ENCODE peak calls at places on chromosome 21, in seven cellular contexts. One of them, this sample, is unnamed.

GRCh38 chr21:27534211-27534610 is 567.3 kb upstream of the ADAMTS5 start:
- DNase-seq in testis: no peak
- DNase-seq in kidney epithelial cell: no peak
- DNase-seq in body of pancreas: no peak
- DNase-seq in ovary: no peak
- DNase-seq in GM12865: no peak
- DNase-seq in AG10803: peak
- DNase-seq in this sample: no peak

GRCh38 chr21:27268290-27268689 is 301.4 kb upstream of the ADAMTS5 start:
- DNase-seq in GM12865: no peak
- DNase-seq in kidney epithelial cell: peak
- DNase-seq in body of pancreas: no peak
- DNase-seq in testis: no peak
- DNase-seq in ovary: no peak
- DNase-seq in AG10803: peak
- DNase-seq in this sample: peak

GRCh38 chr21:39803393-39803792 is 58.4 kb downstream of the IGSF5 start:
- DNase-seq in AG10803: no peak
- DNase-seq in kidney epithelial cell: no peak
- DNase-seq in GM12865: no peak
- DNase-seq in ovary: no peak
- DNase-seq in body of pancreas: no peak
- DNase-seq in testis: no peak
- DNase-seq in this sample: no peak

GRCh38 chr21:45889115-45889708 is 92.4 kb upstream of the COL6A1 start:
- DNase-seq in GM12865: no peak
- DNase-seq in testis: no peak
- DNase-seq in ovary: no peak
- DNase-seq in kidney epithelial cell: no peak
- DNase-seq in body of pancreas: no peak
- DNase-seq in AG10803: no peak
- DNase-seq in this sample: no peak

GRCh38 chr21:39882186-39882882 is 15.1 kb downstream of the PCP4 start:
- DNase-seq in AG10803: no peak
- DNase-seq in testis: no peak
- DNase-seq in GM12865: peak
- DNase-seq in body of pancreas: no peak
- DNase-seq in kidney epithelial cell: no peak
- DNase-seq in ovary: no peak
- DNase-seq in this sample: no peak

GRCh38 chr21:14771587-14771986 is 225.5 kb upstream of the SAMSN1 start:
- DNase-seq in body of pancreas: no peak
- DNase-seq in kidney epithelial cell: no peak
- DNase-seq in AG10803: no peak
- DNase-seq in GM12865: no peak
- DNase-seq in ovary: no peak
- DNase-seq in testis: no peak
- DNase-seq in this sample: no peak

GRCh38 chr21:37000381-37000780 is 6.1 kb upstream of the RIPPLY3 start:
- DNase-seq in GM12865: no peak
- DNase-seq in testis: no peak
- DNase-seq in AG10803: no peak
- DNase-seq in kidney epithelial cell: no peak
- DNase-seq in body of pancreas: no peak
- DNase-seq in ovary: no peak
- DNase-seq in this sample: no peak

GRCh38 chr21:46667735-46668380 is 32.4 kb downstream of the PRMT2 start:
- DNase-seq in kidney epithelial cell: no peak
- DNase-seq in AG10803: peak
- DNase-seq in body of pancreas: no peak
- DNase-seq in ovary: no peak
- DNase-seq in GM12865: peak
- DNase-seq in testis: no peak
- DNase-seq in this sample: no peak

GRCh38 chr21:37079211-37079824 is 6.3 kb downstream of the TTC3 start:
- DNase-seq in testis: no peak
- DNase-seq in body of pancreas: no peak
- DNase-seq in GM12865: peak
- DNase-seq in ovary: no peak
- DNase-seq in kidney epithelial cell: no peak
- DNase-seq in AG10803: no peak
- DNase-seq in this sample: no peak

GRCh38 chr21:17779486-17779885 is 39.7 kb downstream of the C21orf91 start:
- DNase-seq in AG10803: no peak
- DNase-seq in GM12865: no peak
- DNase-seq in ovary: no peak
- DNase-seq in kidney epithelial cell: no peak
- DNase-seq in testis: no peak
- DNase-seq in body of pancreas: no peak
- DNase-seq in this sample: no peak

DNA sequence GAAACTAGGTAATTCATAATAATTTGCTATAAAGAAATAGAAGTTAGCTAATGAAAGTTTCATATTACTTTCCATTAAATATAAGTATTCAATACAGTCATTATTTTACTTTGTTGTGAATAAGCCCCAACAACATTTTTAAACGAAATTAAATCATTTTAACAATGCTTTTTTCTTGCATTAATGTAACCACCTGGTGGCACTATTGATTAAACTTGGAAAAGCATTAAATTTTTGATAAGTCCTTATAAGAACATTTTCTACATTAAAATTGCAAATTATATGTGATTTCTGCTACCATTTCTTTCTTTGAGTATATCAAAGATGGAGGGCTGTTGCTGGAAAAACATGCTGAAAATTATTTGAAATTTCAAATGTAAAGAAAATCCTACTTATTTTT is 918.8 kb upstream of the TMPRSS15 start:
- DNase-seq in kidney epithelial cell: no peak
- DNase-seq in GM12865: no peak
- DNase-seq in AG10803: no peak
- DNase-seq in body of pancreas: no peak
- DNase-seq in testis: no peak
- DNase-seq in ovary: no peak
- DNase-seq in this sample: no peak
- TF ChIP-seq CTCF in kidney epithelial cell: peak
- TF ChIP-seq CTCF in GM12865: no peak
- TF ChIP-seq CTCF in AG10803: no peak
- TF ChIP-seq CTCF in body of pancreas: peak
- TF ChIP-seq CTCF in testis: no peak
- TF ChIP-seq CTCF in ovary: no peak
- TF ChIP-seq CTCF in this sample: no peak

GRCh38 chr21:38306833-38307232 is 50.0 kb downstream of the KCNJ15 start:
- DNase-seq in AG10803: peak
- DNase-seq in ovary: no peak
- DNase-seq in testis: no peak
- DNase-seq in body of pancreas: no peak
- DNase-seq in GM12865: no peak
- DNase-seq in kidney epithelial cell: no peak
- DNase-seq in this sample: peak
- H3K4me3 ChIP-seq in AG10803: no peak
- H3K4me3 ChIP-seq in ovary: no peak
- H3K4me3 ChIP-seq in testis: no peak
- H3K4me3 ChIP-seq in body of pancreas: no peak
- H3K4me3 ChIP-seq in GM12865: no peak
- H3K4me3 ChIP-seq in kidney epithelial cell: no peak
- H3K4me3 ChIP-seq in this sample: no peak

GRCh38 chr21:41612674-41613250 is 104.8 kb upstream of the TMPRSS2 start:
- DNase-seq in GM12865: no peak
- DNase-seq in kidney epithelial cell: no peak
- DNase-seq in body of pancreas: peak
- DNase-seq in ovary: peak
- DNase-seq in testis: peak
- DNase-seq in AG10803: peak
- DNase-seq in this sample: peak
- TF ChIP-seq CTCF in GM12865: peak
- TF ChIP-seq CTCF in kidney epithelial cell: peak
- TF ChIP-seq CTCF in body of pancreas: peak
- TF ChIP-seq CTCF in ovary: peak
- TF ChIP-seq CTCF in testis: peak
- TF ChIP-seq CTCF in AG10803: peak
- TF ChIP-seq CTCF in this sample: peak

DNA sequence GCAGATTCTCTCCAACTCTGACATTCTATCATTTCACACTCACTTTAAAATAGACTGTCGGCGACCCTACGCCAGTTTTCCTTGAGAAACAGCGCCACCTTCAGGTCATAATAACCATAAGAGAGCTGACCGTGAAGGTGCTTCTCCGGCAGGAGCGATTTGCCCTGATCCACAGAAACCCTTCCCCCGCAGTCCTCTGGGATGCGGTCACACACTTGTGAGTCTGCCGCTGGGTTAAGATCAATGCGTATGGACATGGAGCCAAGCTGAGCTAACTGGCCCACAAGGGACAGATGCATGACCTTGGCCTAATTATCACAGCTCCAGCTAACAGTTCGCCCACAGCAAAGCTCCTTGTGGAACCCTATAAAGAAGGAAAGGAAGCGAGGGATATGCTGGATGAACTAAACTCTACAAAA is 32.8 kb upstream of the IFNAR2 start:
- DNase-seq in AG10803: peak
- DNase-seq in kidney epithelial cell: peak
- DNase-seq in ovary: peak
- DNase-seq in body of pancreas: peak
- DNase-seq in testis: peak
- DNase-seq in GM12865: peak
- DNase-seq in this sample: no peak
- H3K4me3 ChIP-seq in AG10803: no peak
- H3K4me3 ChIP-seq in kidney epithelial cell: no peak
- H3K4me3 ChIP-seq in ovary: no peak
- H3K4me3 ChIP-seq in body of pancreas: no peak
- H3K4me3 ChIP-seq in testis: no peak
- H3K4me3 ChIP-seq in GM12865: no peak
- H3K4me3 ChIP-seq in this sample: no peak

GRCh38 chr21:41778974-41779600 is 12.2 kb upstream of the RIPK4 start:
- DNase-seq in ovary: no peak
- DNase-seq in testis: no peak
- DNase-seq in kidney epithelial cell: no peak
- DNase-seq in AG10803: no peak
- DNase-seq in body of pancreas: no peak
- DNase-seq in GM12865: no peak
- DNase-seq in this sample: no peak
- TF ChIP-seq CTCF in ovary: no peak
- TF ChIP-seq CTCF in testis: no peak
- TF ChIP-seq CTCF in kidney epithelial cell: no peak
- TF ChIP-seq CTCF in AG10803: no peak
- TF ChIP-seq CTCF in body of pancreas: no peak
- TF ChIP-seq CTCF in GM12865: no peak
- TF ChIP-seq CTCF in this sample: no peak

GRCh38 chr21:16211339-16212303 is 481.8 kb downstream of the USP25 start:
- DNase-seq in kidney epithelial cell: no peak
- DNase-seq in AG10803: no peak
- DNase-seq in GM12865: no peak
- DNase-seq in testis: no peak
- DNase-seq in body of pancreas: no peak
- DNase-seq in ovary: no peak
- DNase-seq in this sample: no peak
- H3K4me3 ChIP-seq in kidney epithelial cell: no peak
- H3K4me3 ChIP-seq in AG10803: no peak
- H3K4me3 ChIP-seq in GM12865: no peak
- H3K4me3 ChIP-seq in testis: no peak
- H3K4me3 ChIP-seq in body of pancreas: no peak
- H3K4me3 ChIP-seq in ovary: no peak
- H3K4me3 ChIP-seq in this sample: no peak

GRCh38 chr21:44753357-44753756 is 42.0 kb upstream of the TSPEAR start:
- DNase-seq in AG10803: no peak
- DNase-seq in body of pancreas: no peak
- DNase-seq in ovary: no peak
- DNase-seq in kidney epithelial cell: no peak
- DNase-seq in testis: no peak
- DNase-seq in GM12865: no peak
- DNase-seq in this sample: no peak

GRCh38 chr21:44751186-44751798 is 39.9 kb upstream of the TSPEAR start:
- DNase-seq in AG10803: no peak
- DNase-seq in ovary: no peak
- DNase-seq in body of pancreas: no peak
- DNase-seq in testis: no peak
- DNase-seq in GM12865: no peak
- DNase-seq in kidney epithelial cell: no peak
- DNase-seq in this sample: no peak

GRCh38 chr21:44751799-44752636 is 40.6 kb upstream of the TSPEAR start:
- DNase-seq in kidney epithelial cell: no peak
- DNase-seq in body of pancreas: no peak
- DNase-seq in testis: no peak
- DNase-seq in AG10803: no peak
- DNase-seq in ovary: no peak
- DNase-seq in GM12865: no peak
- DNase-seq in this sample: no peak

GRCh38 chr21:44750675-44751025 is 39.3 kb upstream of the TSPEAR start:
- DNase-seq in testis: no peak
- DNase-seq in ovary: no peak
- DNase-seq in kidney epithelial cell: no peak
- DNase-seq in body of pancreas: no peak
- DNase-seq in AG10803: no peak
- DNase-seq in GM12865: no peak
- DNase-seq in this sample: no peak

GRCh38 chr21:44752701-44753235 is 41.4 kb upstream of the TSPEAR start:
- DNase-seq in testis: no peak
- DNase-seq in AG10803: no peak
- DNase-seq in body of pancreas: no peak
- DNase-seq in kidney epithelial cell: peak
- DNase-seq in GM12865: no peak
- DNase-seq in ovary: no peak
- DNase-seq in this sample: no peak
- TF ChIP-seq CTCF in testis: no peak
- TF ChIP-seq CTCF in AG10803: peak
- TF ChIP-seq CTCF in body of pancreas: no peak
- TF ChIP-seq CTCF in kidney epithelial cell: no peak
- TF ChIP-seq CTCF in GM12865: no peak
- TF ChIP-seq CTCF in ovary: no peak
- TF ChIP-seq CTCF in this sample: no peak

This sample was measured in AG09309.